ENCODE peak calls at places on chromosomes 3 and 15, in six cellular contexts. One of them, this sample, is unnamed.

GRCh38 chr3:110419571-110419970 is 652.0 kb upstream of the NECTIN3 start:
- DNase-seq in psoas muscle: no peak
- DNase-seq in endothelial cell: no peak
- DNase-seq in stomach: no peak
- DNase-seq in AG04450: no peak
- DNase-seq in cardiac fibroblast: peak
- DNase-seq in this sample: no peak

GRCh38 chr3:67715911-67716310 is 61.5 kb upstream of the SUCLG2 start:
- DNase-seq in endothelial cell: no peak
- DNase-seq in stomach: no peak
- DNase-seq in cardiac fibroblast: no peak
- DNase-seq in AG04450: no peak
- DNase-seq in psoas muscle: no peak
- DNase-seq in this sample: no peak

GRCh38 chr3:16570113-16570512 is 35.1 kb downstream of the DAZL start:
- DNase-seq in AG04450: no peak
- DNase-seq in cardiac fibroblast: no peak
- DNase-seq in stomach: no peak
- DNase-seq in psoas muscle: no peak
- DNase-seq in endothelial cell: no peak
- DNase-seq in this sample: no peak

GRCh38 chr3:131421301-131421700 is 39.7 kb downstream of the NUDT16 start:
- DNase-seq in AG04450: no peak
- DNase-seq in cardiac fibroblast: no peak
- DNase-seq in psoas muscle: no peak
- DNase-seq in stomach: no peak
- DNase-seq in endothelial cell: no peak
- DNase-seq in this sample: no peak

GRCh38 chr3:134034005-134034785 is 4.5 kb upstream of the SLCO2A1 start:
- DNase-seq in AG04450: peak
- DNase-seq in endothelial cell: no peak
- DNase-seq in cardiac fibroblast: no peak
- DNase-seq in psoas muscle: no peak
- DNase-seq in stomach: no peak
- DNase-seq in this sample: no peak

GRCh38 chr3:122661633-122662032 is 19.0 kb upstream of the PARP14 start:
- DNase-seq in psoas muscle: no peak
- DNase-seq in endothelial cell: no peak
- DNase-seq in AG04450: no peak
- DNase-seq in cardiac fibroblast: no peak
- DNase-seq in stomach: no peak
- DNase-seq in this sample: no peak

GRCh38 chr3:187997490-187997889 is 156.5 kb upstream of the LPP start:
- DNase-seq in psoas muscle: no peak
- DNase-seq in stomach: no peak
- DNase-seq in cardiac fibroblast: no peak
- DNase-seq in AG04450: no peak
- DNase-seq in endothelial cell: no peak
- DNase-seq in this sample: no peak

GRCh38 chr3:142894493-142894892 is 5.6 kb upstream of the PCOLCE2 start:
- DNase-seq in stomach: no peak
- DNase-seq in endothelial cell: no peak
- DNase-seq in cardiac fibroblast: no peak
- DNase-seq in AG04450: no peak
- DNase-seq in psoas muscle: no peak
- DNase-seq in this sample: no peak

GRCh38 chr3:56908004-56908403 is 106.3 kb upstream of the ARHGEF3 start:
- DNase-seq in endothelial cell: no peak
- DNase-seq in AG04450: no peak
- DNase-seq in psoas muscle: no peak
- DNase-seq in stomach: no peak
- DNase-seq in cardiac fibroblast: no peak
- DNase-seq in this sample: no peak

GRCh38 chr15:81941479-81941878 is 104.3 kb downstream of the MEX3B start:
- DNase-seq in endothelial cell: no peak
- DNase-seq in cardiac fibroblast: no peak
- DNase-seq in stomach: no peak
- DNase-seq in psoas muscle: no peak
- DNase-seq in AG04450: no peak
- DNase-seq in this sample: no peak

GRCh38 chr3:79406175-79406574 is 361.6 kb downstream of the ROBO1 start:
- DNase-seq in endothelial cell: no peak
- DNase-seq in psoas muscle: no peak
- DNase-seq in AG04450: no peak
- DNase-seq in cardiac fibroblast: no peak
- DNase-seq in stomach: no peak
- DNase-seq in this sample: no peak
- TF ChIP-seq CTCF in endothelial cell: no peak
- TF ChIP-seq CTCF in psoas muscle: peak
- TF ChIP-seq CTCF in AG04450: peak
- TF ChIP-seq CTCF in cardiac fibroblast: peak
- TF ChIP-seq CTCF in stomach: no peak
- TF ChIP-seq CTCF in this sample: peak

DNA sequence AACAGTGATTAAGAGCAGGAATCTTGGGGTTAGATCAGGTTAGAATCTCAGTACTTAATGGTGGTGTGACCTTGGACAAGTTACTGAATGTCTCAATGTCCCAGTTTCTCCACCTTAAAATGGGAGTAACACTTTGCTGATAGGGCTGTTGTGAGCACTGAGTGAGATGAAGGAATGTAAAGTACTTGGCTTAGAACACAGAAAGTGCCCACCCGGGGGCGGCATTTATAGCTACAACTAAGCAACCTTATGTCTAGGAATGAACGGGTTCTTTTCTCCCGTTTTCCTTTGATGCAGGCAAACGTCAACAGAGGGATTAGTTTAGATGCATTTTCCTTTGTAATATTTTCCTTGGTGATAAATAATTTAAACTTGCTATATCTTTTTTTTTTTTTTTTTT is 176.6 kb downstream of the USP13 start:
- DNase-seq in AG04450: no peak
- DNase-seq in stomach: no peak
- DNase-seq in psoas muscle: no peak
- DNase-seq in cardiac fibroblast: no peak
- DNase-seq in endothelial cell: no peak
- DNase-seq in this sample: no peak
- TF ChIP-seq CTCF in AG04450: no peak
- TF ChIP-seq CTCF in stomach: no peak
- TF ChIP-seq CTCF in psoas muscle: no peak
- TF ChIP-seq CTCF in cardiac fibroblast: no peak
- TF ChIP-seq CTCF in endothelial cell: no peak
- TF ChIP-seq CTCF in this sample: no peak

GRCh38 chr3:72666444-72666755 is 181.8 kb downstream of the SHQ1 start:
- DNase-seq in psoas muscle: no peak
- DNase-seq in endothelial cell: no peak
- DNase-seq in cardiac fibroblast: no peak
- DNase-seq in stomach: no peak
- DNase-seq in AG04450: no peak
- DNase-seq in this sample: no peak
- TF ChIP-seq CTCF in psoas muscle: no peak
- TF ChIP-seq CTCF in endothelial cell: no peak
- TF ChIP-seq CTCF in cardiac fibroblast: no peak
- TF ChIP-seq CTCF in stomach: no peak
- TF ChIP-seq CTCF in AG04450: no peak
- TF ChIP-seq CTCF in this sample: no peak

GRCh38 chr15:94692697-94693096 is 461.3 kb downstream of the MCTP2 start:
- DNase-seq in endothelial cell: no peak
- DNase-seq in AG04450: no peak
- DNase-seq in stomach: no peak
- DNase-seq in cardiac fibroblast: no peak
- DNase-seq in psoas muscle: no peak
- DNase-seq in this sample: no peak
- TF ChIP-seq CTCF in endothelial cell: no peak
- TF ChIP-seq CTCF in AG04450: no peak
- TF ChIP-seq CTCF in stomach: no peak
- TF ChIP-seq CTCF in cardiac fibroblast: no peak
- TF ChIP-seq CTCF in psoas muscle: no peak
- TF ChIP-seq CTCF in this sample: no peak

DNA sequence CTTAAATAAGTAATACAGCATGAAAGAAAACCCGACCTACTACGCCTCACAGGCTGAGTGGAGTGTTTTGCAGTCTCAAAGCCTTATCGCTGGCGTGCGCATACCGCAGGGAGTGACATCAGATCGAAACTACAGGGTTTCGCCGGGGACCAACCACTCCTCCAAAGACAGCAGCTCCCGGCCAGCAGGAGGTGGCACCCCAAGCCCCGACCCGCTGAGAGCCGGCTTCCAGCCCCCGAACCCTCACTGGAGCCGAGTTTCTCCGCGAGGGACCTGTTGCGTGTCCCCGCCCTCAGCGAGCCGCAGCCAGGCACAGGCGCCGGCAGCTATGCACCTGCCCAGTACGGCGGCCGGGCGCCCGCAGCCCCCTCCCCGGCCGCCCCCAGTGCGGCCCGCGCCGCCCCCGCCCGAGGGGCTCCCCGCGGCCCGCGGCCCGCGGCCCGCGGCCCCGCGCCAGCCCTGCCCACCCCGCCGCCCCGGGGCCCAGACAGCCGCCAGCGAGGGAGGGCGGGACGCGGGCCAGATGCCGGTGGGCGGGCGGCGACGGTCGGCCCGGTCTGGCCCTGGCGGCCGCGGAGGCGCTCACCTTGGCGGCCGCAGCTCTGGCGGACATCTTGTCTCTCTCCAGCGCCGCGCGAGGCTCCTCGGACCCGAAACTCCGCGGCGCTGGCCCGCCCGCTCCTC is 710 bp downstream of the TJP1 start:
- DNase-seq in stomach: peak
- DNase-seq in endothelial cell: peak
- DNase-seq in cardiac fibroblast: peak
- DNase-seq in AG04450: peak
- DNase-seq in psoas muscle: peak
- DNase-seq in this sample: peak
- TF ChIP-seq CTCF in stomach: no peak
- TF ChIP-seq CTCF in endothelial cell: no peak
- TF ChIP-seq CTCF in cardiac fibroblast: peak
- TF ChIP-seq CTCF in AG04450: peak
- TF ChIP-seq CTCF in psoas muscle: peak
- TF ChIP-seq CTCF in this sample: peak

GRCh38 chr3:34882764-34883163 is 756.6 kb upstream of the ARPP21 start:
- DNase-seq in psoas muscle: no peak
- DNase-seq in cardiac fibroblast: peak
- DNase-seq in AG04450: no peak
- DNase-seq in endothelial cell: peak
- DNase-seq in stomach: no peak
- DNase-seq in this sample: no peak
- TF ChIP-seq CTCF in psoas muscle: no peak
- TF ChIP-seq CTCF in cardiac fibroblast: no peak
- TF ChIP-seq CTCF in AG04450: no peak
- TF ChIP-seq CTCF in endothelial cell: peak
- TF ChIP-seq CTCF in stomach: no peak
- TF ChIP-seq CTCF in this sample: peak

DNA sequence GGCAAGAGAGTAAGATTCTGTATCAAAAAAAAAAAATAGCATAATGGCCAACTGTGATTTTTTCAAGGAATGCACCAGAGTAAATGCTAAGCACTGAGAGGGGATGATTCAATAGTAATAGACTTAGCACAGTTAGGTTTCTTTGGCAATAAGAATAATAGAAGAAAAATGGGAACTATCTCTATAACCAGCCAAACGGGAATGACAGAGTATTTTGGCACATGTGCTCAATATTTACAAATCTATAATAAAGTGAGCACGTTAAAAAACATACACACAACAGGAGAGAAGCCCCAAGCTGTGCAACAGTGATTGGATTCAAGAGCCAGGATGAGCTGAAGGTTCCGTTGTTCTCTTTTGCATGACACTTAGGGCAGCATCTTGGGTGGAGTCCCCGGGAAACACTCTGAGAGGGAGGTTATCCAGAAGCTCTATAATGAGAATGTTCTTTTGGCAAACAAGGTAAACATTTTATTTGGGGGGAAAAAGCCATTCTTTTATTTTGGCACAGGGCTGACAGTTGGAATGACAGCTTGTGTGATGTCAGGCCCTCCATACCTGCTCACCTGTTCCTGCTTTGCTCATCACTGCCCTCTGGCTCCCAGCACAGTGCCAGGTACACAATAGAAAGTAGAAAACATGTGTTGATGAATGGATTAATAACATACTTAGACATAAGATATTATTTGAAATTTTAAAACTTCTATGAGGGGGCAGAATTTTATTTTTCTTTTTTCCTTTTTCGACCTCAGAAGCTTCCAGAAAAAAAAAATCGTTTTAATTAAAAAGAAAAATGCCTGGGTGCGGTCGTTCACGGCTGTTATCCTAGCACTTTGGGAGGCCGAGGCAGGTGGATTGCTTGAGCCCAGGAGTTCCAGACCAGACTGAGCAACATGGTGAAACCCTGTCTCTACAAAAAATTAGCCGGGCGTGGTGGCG is 44.0 kb upstream of the MUC4 start:
- DNase-seq in endothelial cell: no peak
- DNase-seq in psoas muscle: no peak
- DNase-seq in stomach: no peak
- DNase-seq in cardiac fibroblast: no peak
- DNase-seq in AG04450: no peak
- DNase-seq in this sample: no peak
- TF ChIP-seq CTCF in endothelial cell: no peak
- TF ChIP-seq CTCF in psoas muscle: no peak
- TF ChIP-seq CTCF in stomach: no peak
- TF ChIP-seq CTCF in cardiac fibroblast: no peak
- TF ChIP-seq CTCF in AG04450: no peak
- TF ChIP-seq CTCF in this sample: no peak

DNA sequence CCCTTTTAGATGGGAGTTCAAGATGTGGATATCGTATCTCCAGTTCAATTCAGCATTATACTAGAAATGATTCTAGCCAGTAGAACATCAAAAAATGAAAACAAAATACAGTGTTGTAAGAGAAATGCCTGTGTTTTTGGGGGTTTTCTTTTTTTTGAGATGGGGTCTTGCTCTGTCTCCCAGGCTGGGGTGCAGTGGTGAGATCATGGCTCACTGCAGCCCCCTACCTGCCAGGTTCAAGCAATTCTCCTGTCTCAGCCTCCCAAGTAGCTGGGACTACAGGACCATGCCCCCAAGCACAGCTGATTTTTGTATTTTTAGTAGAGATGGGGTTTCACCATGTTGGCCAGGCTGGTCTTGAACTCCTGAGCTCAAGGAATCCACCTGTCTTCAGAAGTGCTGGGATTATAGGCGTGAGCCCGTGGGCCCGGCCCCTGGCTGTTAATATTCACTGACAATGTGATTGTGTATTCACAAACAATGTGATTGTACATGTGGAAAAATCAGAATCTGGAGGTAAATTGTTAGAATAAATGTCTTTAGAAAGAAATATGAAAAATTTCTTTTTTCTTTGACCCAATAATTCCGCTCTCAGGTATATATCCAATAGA is 59.0 kb downstream of the ARIH1 start:
- DNase-seq in stomach: no peak
- DNase-seq in psoas muscle: no peak
- DNase-seq in endothelial cell: peak
- DNase-seq in AG04450: no peak
- DNase-seq in cardiac fibroblast: no peak
- DNase-seq in this sample: no peak
- TF ChIP-seq CTCF in stomach: peak
- TF ChIP-seq CTCF in psoas muscle: peak
- TF ChIP-seq CTCF in endothelial cell: peak
- TF ChIP-seq CTCF in AG04450: peak
- TF ChIP-seq CTCF in cardiac fibroblast: peak
- TF ChIP-seq CTCF in this sample: peak